ENCODE peak calls at places on chromosomes 1 and 21, in four cellular contexts. S, Z, F and K are unnamed samples.

GRCh38 chr1:208047975-208048374 is 137.1 kb upstream of the CD34 start:
- DNase-seq in S (peak; percentile 26), Z (peak; percentile 60), F (no peak), K (no peak)

GRCh38 chr21:27464643-27465042 is 497.8 kb upstream of the ADAMTS5 start:
- DNase-seq in S (peak; percentile 18), F (no peak), Z (no peak), K (no peak)

GRCh38 chr1:51948491-51948915 is 42.0 kb downstream of the RAB3B start:
- DNase-seq in F (no peak), Z (no peak), S (no peak), K (no peak)

GRCh38 chr1:37475380-37476086 is 1.2 kb downstream of the ZC3H12A start:
- DNase-seq in S (peak; percentile 25), Z (peak; percentile 46), F (peak; percentile 45), K (no peak)

GRCh38 chr1:60903591-60903990 is 178.8 kb upstream of the NFIA start:
- DNase-seq in S (peak; percentile 19), Z (peak; percentile 96), F (no peak), K (peak; percentile 19)

GRCh38 chr1:93703649-93704048 is 22.0 kb upstream of the BCAR3 start:
- DNase-seq in F (peak; percentile 45), S (no peak), Z (no peak), K (no peak)

GRCh38 chr1:202656951-202657646 is 53.2 kb downstream of the SYT2 start:
- DNase-seq in F (peak; percentile 63), Z (no peak), S (no peak), K (no peak)

GRCh38 chr1:12553963-12554362 is 64.0 kb downstream of the DHRS3 start:
- DNase-seq in S (no peak), Z (no peak), F (peak; percentile 89), K (no peak)

GRCh38 chr21:37827878-37828277 is 88.4 kb downstream of the KCNJ6 start:
- DNase-seq in Z (no peak), F (no peak), S (no peak), K (no peak)

GRCh38 chr1:17229379-17229778 is 19.5 kb upstream of the PADI3 start:
- DNase-seq in Z (no peak), S (no peak), F (no peak), K (no peak)

GRCh38 chr1:4668738-4669700 is 14.6 kb downstream of the AJAP1 start:
- DNase-seq in Z (no peak), S (peak; percentile 59), F (no peak), K (no peak)

GRCh38 chr1:108082741-108083562 is 117.2 kb downstream of the SLC25A24 start:
- DNase-seq in S (no peak), Z (no peak), F (no peak), K (no peak)

GRCh38 chr1:7454895-7455784 is 316.0 kb upstream of the VAMP3 start:
- DNase-seq in Z (peak; percentile 29), S (peak; percentile 69), F (no peak), K (no peak)

GRCh38 chr1:25642710-25643109 is 26.1 kb downstream of the MAN1C1 start:
- DNase-seq in S (peak; percentile 39), Z (no peak), F (no peak), K (no peak)

GRCh38 chr1:201406831-201407406 is 7.8 kb upstream of the LAD1 start:
- DNase-seq in F (no peak), S (no peak), Z (no peak), K (no peak)

GRCh38 chr1:198623920-198624647 is 14.8 kb upstream of the PTPRC start:
- DNase-seq in S (peak; percentile 81), F (no peak), Z (no peak), K (no peak)

GRCh38 chr1:25572708-25573590 is 29.5 kb downstream of the LDLRAP1 start:
- DNase-seq in S (no peak), Z (no peak), F (peak; percentile 78), K (no peak)

GRCh38 chr1:9793291-9793690 is 30.5 kb downstream of the CLSTN1 start:
- DNase-seq in Z (no peak), F (no peak), S (no peak), K (no peak)

GRCh38 chr1:244796719-244797406 is 38.6 kb upstream of the COX20 start:
- DNase-seq in F (peak; percentile 66), Z (peak; percentile 38), S (peak; percentile 24), K (peak; percentile 25)

GRCh38 chr21:38171723-38172344 is 85.0 kb upstream of the KCNJ15 start:
- DNase-seq in Z (no peak), S (peak; percentile 67), F (no peak), K (no peak)

DNA sequence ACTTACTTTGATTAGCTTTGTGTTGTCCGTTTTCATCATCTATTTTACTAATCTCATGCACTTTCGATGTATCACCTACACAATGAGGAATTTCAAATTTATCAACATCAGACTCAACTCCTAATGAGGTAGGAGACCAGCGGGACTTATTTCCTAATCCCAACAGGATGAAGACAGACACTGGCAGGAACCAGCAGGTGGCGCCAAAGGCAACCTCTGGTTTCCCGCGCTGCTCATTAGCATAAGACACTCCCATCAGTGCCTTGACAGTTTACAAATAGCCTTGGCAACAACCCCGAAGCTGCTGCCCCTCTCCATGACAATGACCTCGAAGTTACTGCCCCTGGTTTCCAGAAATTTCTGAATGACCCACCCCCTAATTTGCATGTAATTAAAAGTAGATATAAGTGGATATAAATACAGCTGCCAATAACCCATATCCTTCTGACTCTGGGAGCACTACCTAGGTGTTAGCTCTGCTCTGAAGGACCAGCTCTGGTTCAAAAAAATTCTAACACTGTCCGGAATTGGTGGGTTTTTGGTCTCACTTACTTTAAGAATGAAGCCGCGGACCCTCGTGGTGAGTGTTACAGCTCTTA is 974.8 kb downstream of the ADGRL2 start:
- DNase-seq in Z (no peak), S (no peak), F (peak; percentile 49), K (no peak)
- TF ChIP-seq CTCF in Z (no peak), S (peak; percentile 55), F (peak; percentile 60), K (no peak)

GRCh38 chr1:213429642-213430041 is 378.6 kb downstream of the RPS6KC1 start:
- DNase-seq in Z (no peak), F (no peak), S (no peak), K (no peak)
- H3K4me1 ChIP-seq in Z (no peaks in the 10 kb centered on the region), F (no peaks in the 10 kb centered on the region), S (no peaks in the 10 kb centered on the region), K (no peaks in the 10 kb centered on the region)

GRCh38 chr21:36428789-36429671 is 43.8 kb downstream of the CHAF1B start:
- DNase-seq in F (no peak), S (peak; percentile 53), Z (peak; percentile 52), K (no peak)

GRCh38 chr21:36431252-36431651 is 46.1 kb downstream of the CHAF1B start:
- DNase-seq in F (no peak), S (peak; percentile 24), Z (no peak), K (no peak)

GRCh38 chr21:36427502-36427901 is 42.3 kb downstream of the CHAF1B start:
- DNase-seq in S (no peak), Z (no peak), F (no peak), K (no peak)

GRCh38 chr21:36430841-36431240 is 45.6 kb downstream of the CHAF1B start:
- DNase-seq in F (no peak), Z (peak; percentile 54), S (peak; percentile 65), K (no peak)

DNA sequence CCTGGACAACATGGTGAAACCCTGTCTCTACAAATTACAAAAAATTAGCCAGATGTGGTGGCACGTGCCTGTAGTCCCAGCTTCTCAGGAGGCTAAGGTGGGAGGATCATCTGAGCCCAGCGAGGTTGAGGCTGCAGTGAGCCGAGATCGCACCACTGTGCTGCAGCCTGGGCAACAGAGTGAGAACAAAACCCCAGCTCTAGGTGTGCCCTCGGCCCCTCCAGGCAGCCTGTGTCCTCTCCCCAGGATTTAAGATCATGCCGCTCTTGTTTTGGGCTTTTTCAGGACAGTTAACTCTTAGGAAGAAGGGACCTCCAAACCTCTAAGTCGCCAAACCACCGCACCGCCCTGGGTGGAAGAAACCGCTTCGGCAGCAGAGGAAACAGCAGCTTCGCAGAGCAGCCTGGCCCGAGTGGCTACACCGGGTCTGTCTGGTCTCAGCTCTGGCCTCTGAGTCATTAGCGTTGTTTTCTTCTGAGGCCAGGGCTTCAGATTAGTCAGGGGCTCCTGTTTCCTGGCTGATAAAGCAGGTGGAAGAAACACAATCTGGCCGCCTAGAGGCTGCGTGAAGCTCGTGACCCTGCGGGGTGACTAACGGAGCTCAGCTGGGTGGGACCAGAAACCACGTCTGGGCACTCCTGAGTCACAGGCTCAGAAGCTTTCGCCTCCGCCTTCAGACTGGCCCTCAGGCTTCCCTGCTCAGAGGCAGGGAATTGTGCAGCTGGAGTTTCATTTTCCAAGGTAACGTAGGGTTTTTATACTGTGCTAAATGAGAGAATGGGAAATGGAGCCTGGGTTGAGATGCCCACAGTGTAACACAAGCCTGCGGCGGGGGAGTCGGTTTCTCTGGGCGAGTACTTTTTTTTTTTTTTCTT is 44.7 kb downstream of the CHAF1B start:
- DNase-seq in S (peak; percentile 100), Z (peak; percentile 98), F (peak; percentile 97), K (peak; percentile 84)
- TF ChIP-seq CTCF in S (no peak), Z (no peak), F (peak; percentile 40), K (no peak)

GRCh38 chr1:162228586-162228985 is 148.1 kb downstream of the SPATA46 start:
- DNase-seq in S (no peak), Z (no peak), F (no peak), K (no peak)
- H3K4me1 ChIP-seq in S (no peaks in the 10 kb centered on the region), Z (no peaks in the 10 kb centered on the region), F (no peaks in the 10 kb centered on the region), K (peaks cover 5% of the 10 kb centered on the region)

GRCh38 chr1:78587213-78587612 is 33.0 kb upstream of the IFI44L start:
- DNase-seq in F (no peak), S (no peak), Z (no peak), K (no peak)
- TF ChIP-seq CTCF in F (no peak), S (no peak), Z (no peak), K (no peak)

DNA sequence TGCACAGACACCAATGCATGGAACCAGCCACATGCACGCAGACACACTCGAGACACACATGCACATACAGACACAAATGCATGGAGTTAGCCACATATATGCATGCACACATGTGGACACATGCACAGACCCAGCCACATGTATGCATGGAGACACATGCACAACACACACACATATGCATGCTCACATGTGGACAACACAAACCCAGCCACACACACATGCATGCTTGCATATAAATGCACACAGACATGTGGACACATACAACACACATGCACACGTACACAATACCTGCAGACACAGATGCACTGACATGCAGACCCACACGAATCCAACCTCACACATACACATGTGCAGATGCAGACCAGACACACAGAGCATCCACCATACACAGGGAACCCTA is 31.1 kb downstream of the WNT9A start:
- DNase-seq in F (no peak), Z (no peak), S (no peak), K (no peak)
- H3K4me1 ChIP-seq in F (peaks cover 40% of the 10 kb centered on the region), Z (no peaks in the 10 kb centered on the region), S (peaks cover 2% of the 10 kb centered on the region), K (no peaks in the 10 kb centered on the region)

DNA sequence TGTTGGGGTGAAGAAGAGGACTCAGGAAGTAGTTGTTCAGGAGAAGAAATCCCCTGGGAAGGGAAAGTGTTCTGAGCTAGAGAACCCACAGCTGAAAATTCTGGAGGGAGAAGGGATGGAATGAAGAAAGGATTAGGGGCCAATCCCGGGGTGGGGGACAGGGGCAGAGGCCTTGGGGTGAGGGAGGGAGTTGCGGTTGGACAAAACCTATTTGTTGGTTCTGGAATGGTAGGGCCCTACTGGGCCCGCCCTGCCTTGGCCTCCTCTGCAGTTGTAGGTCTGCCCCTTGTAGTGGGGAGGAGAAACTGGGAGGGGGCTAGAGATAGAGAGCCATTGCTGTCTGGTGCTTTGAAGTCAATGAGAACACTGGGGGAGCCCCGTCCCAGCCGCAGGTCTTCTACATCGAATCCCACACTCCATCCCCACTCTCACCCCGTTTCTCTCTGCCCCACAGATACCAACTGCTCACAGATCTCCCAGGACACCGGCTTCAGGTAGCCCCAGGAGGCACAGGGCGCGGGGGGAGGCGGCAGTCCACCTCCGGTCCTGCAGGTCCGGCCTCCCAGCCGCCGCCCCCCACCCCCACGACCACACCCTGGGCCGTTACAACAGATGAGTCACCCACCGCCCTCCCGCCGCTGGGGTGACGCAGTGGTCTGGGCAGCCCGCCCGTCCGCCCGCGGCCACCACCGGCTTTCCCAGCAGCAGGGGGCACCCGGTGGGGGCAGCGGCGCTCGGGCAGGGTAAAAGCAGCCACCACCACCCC is 1.1 kb downstream of the TAGLN2 start:
- DNase-seq in S (peak; percentile 81), F (peak; percentile 97), Z (peak; percentile 74), K (peak; percentile 83)
- TF ChIP-seq CTCF in S (no peak), F (no peak), Z (no peak), K (no peak)

GRCh38 chr1:89760496-89760895 is 60.3 kb upstream of the LRRC8D start:
- DNase-seq in Z (no peak), F (no peak), S (no peak), K (no peak)
- H3K4me1 ChIP-seq in Z (peaks cover 10% of the 10 kb centered on the region), F (peaks cover 17% of the 10 kb centered on the region), S (peaks cover 6% of the 10 kb centered on the region), K (no peaks in the 10 kb centered on the region)